ENCODE peak calls at places on chromosomes 11 and 22, in four cellular contexts. B is HCT116, T is Panc1, W is K562. G is an unnamed sample.

GRCh38 chr11:299951-300735 is 817 bp upstream of the IFITM5 start:
- DNase-seq in W (peak), B (no peak), T (no peak), G (peak)

GRCh38 chr11:100965346-100965745 is 164.3 kb downstream of the PGR start:
- DNase-seq in W (no peak), T (no peak), B (no peak), G (no peak)

GRCh38 chr11:5624489-5625278 is at the start of gene TRIM34:
- DNase-seq in B (no peak), W (peak), T (peak), G (no peak)

GRCh38 chr11:64577202-64577601 is 13.8 kb upstream of the SLC22A12 start:
- DNase-seq in T (no peak), B (no peak), W (no peak), G (no peak)

GRCh38 chr22:32353840-32354239 is 3.8 kb upstream of the RFPL3 start:
- DNase-seq in T (no peak), W (no peak), B (no peak), G (no peak)

GRCh38 chr11:94675239-94675638 is 92.9 kb upstream of the AMOTL1 start:
- DNase-seq in W (no peak), T (no peak), B (no peak), G (no peak)

GRCh38 chr11:46009647-46010046 is 87.2 kb downstream of the LARGE2 start:
- DNase-seq in B (no peak), T (no peak), W (no peak), G (no peak)

GRCh38 chr11:10378362-10378761 is 73.5 kb downstream of the ADM start:
- DNase-seq in B (no peak), W (no peak), T (no peak), G (no peak)

GRCh38 chr11:9143726-9144125 is 52.3 kb upstream of the SCUBE2 start:
- DNase-seq in T (no peak), B (no peak), W (no peak), G (no peak)

GRCh38 chr11:2689551-2690260 is 10.1 kb downstream of the KCNQ1OT1 start:
- DNase-seq in W (no peak), T (no peak), B (no peak), G (no peak)

GRCh38 chr11:2690261-2690575 is 9.6 kb downstream of the KCNQ1OT1 start:
- DNase-seq in B (no peak), T (no peak), W (no peak), G (no peak)

GRCh38 chr11:2691991-2692841 is 7.6 kb downstream of the KCNQ1OT1 start:
- DNase-seq in B (no peak), W (no peak), T (no peak), G (peak)

GRCh38 chr11:2691355-2691761 is 8.4 kb downstream of the KCNQ1OT1 start:
- DNase-seq in W (no peak), B (no peak), T (no peak), G (peak)

DNA sequence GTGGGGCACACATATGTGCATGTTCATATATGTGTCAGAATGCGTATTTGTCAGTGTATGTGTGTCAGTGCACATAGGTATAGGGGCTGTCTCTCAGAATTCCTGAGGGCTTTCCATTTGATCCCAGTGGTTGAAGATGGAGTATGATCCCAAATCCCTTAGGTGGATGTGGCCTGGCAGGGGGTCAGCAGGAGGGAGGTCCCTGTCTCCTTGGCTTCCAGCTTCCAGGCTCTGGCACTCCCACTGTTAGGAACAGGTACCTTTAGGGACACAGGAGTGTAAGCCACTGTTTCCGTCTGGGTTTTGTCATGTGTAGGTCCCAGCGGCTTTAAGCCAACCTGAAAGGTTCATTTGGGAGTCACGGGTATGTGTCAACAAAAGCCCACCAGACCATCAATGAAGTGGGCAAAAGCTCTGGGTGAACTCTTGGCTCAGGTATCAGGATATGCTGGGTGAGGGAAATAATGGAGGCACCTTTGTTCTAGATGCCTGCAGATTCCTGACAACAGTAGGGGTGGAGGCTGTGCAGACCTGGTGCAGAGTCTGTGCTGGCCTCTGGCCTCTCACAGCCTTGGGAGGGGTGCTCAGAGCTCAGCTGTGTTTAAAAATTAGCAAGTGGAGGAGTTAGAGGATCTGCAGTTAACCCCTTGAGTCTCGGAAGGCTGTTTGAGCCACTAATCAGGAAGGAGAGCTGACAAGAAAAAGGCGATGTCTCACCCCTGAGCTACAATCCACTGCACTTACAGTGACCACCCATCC is 9.0 kb downstream of the KCNQ1OT1 start:
- DNase-seq in T (no peak), B (no peak), W (no peak), G (no peak)
- TF ChIP-seq TCF7L2 in T (no peak), B (no peak), W (no peak), G (no peak)

GRCh38 chr22:46465793-46466192 is 71.6 kb downstream of the CELSR1 start:
- DNase-seq in W (no peak), T (no peak), B (no peak), G (no peak)

GRCh38 chr22:46464701-46465347 is 72.6 kb downstream of the CELSR1 start:
- DNase-seq in B (no peak), W (no peak), T (no peak), G (no peak)

GRCh38 chr22:46467006-46467405 is 70.4 kb downstream of the CELSR1 start:
- DNase-seq in B (no peak), T (no peak), W (no peak), G (no peak)

GRCh38 chr22:46465348-46465725 is 72.1 kb downstream of the CELSR1 start:
- DNase-seq in T (no peak), W (no peak), B (no peak), G (no peak)

GRCh38 chr22:46466255-46466676 is 71.2 kb downstream of the CELSR1 start:
- DNase-seq in T (no peak), W (no peak), B (no peak), G (no peak)
- TF ChIP-seq TCF7L2 in T (no peak), W (no peak), B (no peak), G (no peak)

GRCh38 chr22:28759861-28760560 is 12.5 kb upstream of the CCDC117 start:
- DNase-seq in W (no peak), B (no peak), T (no peak), G (peak)
- TF ChIP-seq TCF7L2 in W (no peak), B (no peak), T (peak), G (no peak)

GRCh38 chr11:62141111-62142042 is 17.6 kb downstream of the INCENP start:
- DNase-seq in W (no peak), T (no peak), B (no peak), G (no peak)
- TF ChIP-seq TCF7L2 in W (no peak), T (no peak), B (no peak), G (no peak)

DNA sequence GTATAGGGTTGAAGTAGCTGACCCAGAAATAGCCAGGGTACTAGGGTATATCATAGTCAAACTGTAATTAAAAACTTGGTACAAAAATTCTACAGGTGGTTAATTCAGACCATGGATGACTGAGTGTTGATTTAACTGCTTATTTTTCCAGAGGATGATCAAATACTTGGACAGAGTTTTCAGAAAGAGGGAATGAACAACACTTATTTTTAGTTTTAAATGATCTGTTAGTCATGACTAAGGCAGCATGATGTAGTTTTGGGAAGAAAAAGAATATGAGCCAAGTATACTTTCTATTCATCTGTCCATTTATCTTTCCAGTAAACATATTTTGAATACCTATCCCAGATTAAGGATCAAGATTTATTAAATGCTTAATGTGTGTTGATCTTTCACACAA is 19.8 kb upstream of the CCDC89 start:
- DNase-seq in W (no peak), B (no peak), T (no peak), G (no peak)
- TF ChIP-seq TCF7L2 in W (no peak), B (no peak), T (no peak), G (no peak)

G was measured in HepG2.